ENCODE peak calls at places on chromosomes 16 and 17, in seven cellular contexts. J is astrocyte of the hippocampus; U is GDM1; G is GM23338; T is AG04450; X is OCI-M1; I is activated CD4-positive, alpha-beta T cell treated with anti-CD3 and anti-CD28 coated beads for 1 hour. A is an unnamed sample.

GRCh38 chr16:68298907-68299515 is 11.7 kb downstream of the SLC7A6OS start:
- DNase-seq in T (no peak), G (no peak), U (no peak), I (no peak), J (peak), X (no peak), A (no peak)

GRCh38 chr16:69107311-69107962 is 2.0 kb downstream of the HAS3 start:
- DNase-seq in I (no peak), X (no peak), J (peak), G (peak), U (no peak), T (no peak), A (no peak)

GRCh38 chr17:47324224-47325020 is 667 bp downstream of the EFCAB13 start:
- DNase-seq in G (peak), U (peak), X (peak), I (peak), T (no peak), J (peak), A (no peak)

GRCh38 chr17:3400008-3400407 is 1.8 kb upstream of the OR1E1 start:
- DNase-seq in G (no peak), X (no peak), I (no peak), U (no peak), T (no peak), J (no peak), A (no peak)

GRCh38 chr16:84917492-84917891 is 93.8 kb downstream of the ZDHHC7 start:
- DNase-seq in I (no peak), G (no peak), T (no peak), J (no peak), X (no peak), U (no peak), A (no peak)

GRCh38 chr17:13562271-13562800 is 39.4 kb downstream of the HS3ST3A1 start:
- DNase-seq in J (no peak), U (no peak), X (no peak), I (no peak), T (no peak), G (no peak), A (peak)

GRCh38 chr17:79444226-79444625 is 166.6 kb downstream of the RBFOX3 start:
- DNase-seq in G (no peak), X (no peak), J (no peak), U (no peak), T (no peak), I (no peak), A (no peak)

GRCh38 chr16:21100447-21100846 is 50.2 kb downstream of the DNAH3 start:
- DNase-seq in G (no peak), J (peak), T (peak), X (no peak), I (no peak), U (no peak), A (peak)

GRCh38 chr17:28738680-28739384 is 5.0 kb upstream of the TRAF4 start:
- DNase-seq in I (no peak), J (no peak), X (no peak), T (no peak), U (no peak), G (no peak), A (no peak)

GRCh38 chr17:75514299-75515228 is 773 bp downstream of the CASKIN2 start:
- DNase-seq in U (no peak), G (peak), J (peak), T (no peak), X (no peak), I (no peak), A (peak)